ENCODE peak calls at places on chromosome 10, in six cellular contexts. S is AG10803, V is MCF 10A, M is HepG2, H is endothelial cell of umbilical vein, A is Peyer's patch. K is an unnamed sample.

GRCh38 chr10:96618648-96619047 is 31.8 kb upstream of the TM9SF3 start:
- DNase-seq in S (peak; percentile 51), V (peak; percentile 60), M (no peak), H (no peak), A (no peak), K (peak; percentile 59)

GRCh38 chr10:63376560-63377304 is 89.0 kb downstream of the JMJD1C start:
- DNase-seq in S (peak; percentile 94), V (peak; percentile 80), M (no peak), H (peak; percentile 37), A (no peak), K (no peak)

GRCh38 chr10:133555521-133555920 is 9.9 kb downstream of the SYCE1 start:
- DNase-seq in S (no peak), V (no peak), M (no peak), H (no peak), A (no peak), K (no peak)

GRCh38 chr10:94299417-94299816 is 63.3 kb downstream of the NOC3L start:
- DNase-seq in S (peak; percentile 78), V (peak; percentile 45), M (peak; percentile 15), H (no peak), A (no peak), K (no peak)

GRCh38 chr10:70579234-70580002 is 23.1 kb downstream of the PRF1 start:
- DNase-seq in S (no peak), V (no peak), M (no peak), H (no peak), A (no peak), K (no peak)

GRCh38 chr10:33657154-33657900 is 322.9 kb upstream of the NRP1 start:
- DNase-seq in S (no peak), V (peak; percentile 38), M (peak; percentile 71), H (peak; percentile 37), A (no peak), K (no peak)

GRCh38 chr10:101441539-101442455 is 87.8 kb downstream of the BTRC start:
- DNase-seq in S (peak; percentile 71), V (peak; percentile 75), M (peak; percentile 73), H (peak; percentile 70), A (no peak), K (peak; percentile 52)

GRCh38 chr10:119395287-119396007 is 147.1 kb downstream of the RGS10 start:
- DNase-seq in S (no peak), V (no peak), M (no peak), H (peak; percentile 35), A (peak; percentile 71), K (no peak)

GRCh38 chr10:93859049-93859655 is 34.6 kb upstream of the SLC35G1 start:
- DNase-seq in S (no peak), V (peak; percentile 26), M (no peak), H (peak; percentile 32), A (no peak), K (no peak)

GRCh38 chr10:54284526-54285193 is 516.4 kb downstream of the PCDH15 start:
- DNase-seq in S (no peak), V (no peak), M (no peak), H (no peak), A (no peak), K (no peak)

GRCh38 chr10:121927841-121928527 is at the start of gene ATE1:
- DNase-seq in S (peak; percentile 92), V (peak; percentile 95), M (peak; percentile 88), H (peak; percentile 94), A (peak; percentile 95), K (peak; percentile 67)
- TF ChIP-seq CTCF in S (no peak), V (no peak), M (peak; percentile 51), H (no peak), A (no peak), K (peak; percentile 16)

DNA sequence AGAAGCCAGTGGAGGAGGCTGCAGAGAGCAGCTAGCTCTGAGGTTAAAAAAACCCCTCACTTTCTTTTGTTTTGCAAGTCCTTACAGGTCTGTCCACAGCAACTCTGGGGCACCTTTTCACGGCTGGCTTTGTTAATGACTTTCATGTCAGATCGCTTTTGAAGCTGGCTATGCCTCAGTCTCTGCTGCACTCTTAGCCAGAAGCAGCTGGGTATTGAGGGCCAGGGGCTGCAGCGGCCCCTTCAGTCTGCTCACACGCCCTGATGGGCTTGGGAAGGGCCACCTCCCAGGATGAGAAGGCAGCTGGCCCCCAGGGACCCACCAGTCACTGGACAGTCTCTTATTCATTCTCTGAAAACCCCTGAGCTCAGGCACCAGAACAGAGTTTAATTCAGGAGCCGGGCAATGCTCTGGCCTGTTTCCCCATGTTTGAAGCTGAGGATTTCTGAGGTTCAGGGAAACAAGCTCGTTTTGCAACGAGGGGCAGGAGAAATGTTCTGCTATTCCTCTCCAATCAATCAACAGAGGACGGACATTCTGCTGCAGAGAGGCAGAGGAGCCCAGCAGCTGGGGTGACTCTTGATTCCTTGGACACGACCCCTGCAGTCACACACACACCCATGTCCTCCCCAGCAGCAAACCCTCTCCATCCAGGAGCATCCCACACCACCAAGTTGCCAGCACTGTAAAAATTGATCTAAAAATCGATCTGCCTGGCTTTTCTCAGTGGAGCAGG is 31.0 kb downstream of the TRIM8 start:
- DNase-seq in S (no peak), V (no peak), M (no peak), H (no peak), A (peak; percentile 39), K (no peak)
- TF ChIP-seq CTCF in S (no peak), V (no peak), M (no peak), H (no peak), A (no peak), K (no peak)

DNA sequence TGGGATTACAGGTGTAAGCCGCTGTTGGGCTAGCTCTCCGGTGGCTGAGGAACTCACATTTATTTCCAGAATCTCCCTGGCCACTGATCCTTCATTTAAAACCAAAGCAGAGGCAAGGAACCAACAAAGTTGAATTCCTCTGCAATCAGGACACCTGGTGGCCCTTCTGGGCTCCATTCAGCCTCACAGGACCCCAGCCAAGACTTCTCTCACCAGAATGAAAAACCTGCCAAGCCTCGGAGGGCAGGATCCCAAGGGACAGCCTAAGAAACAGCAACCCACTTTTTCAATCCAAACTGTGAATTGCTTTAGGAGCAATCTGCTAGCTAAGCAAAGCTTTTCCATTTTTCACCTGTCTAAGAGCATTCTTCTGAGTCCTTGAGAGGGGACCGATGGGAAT is 34.6 kb downstream of the OAT start:
- DNase-seq in S (no peak), V (peak; percentile 19), M (no peak), H (no peak), A (no peak), K (no peak)
- TF ChIP-seq CTCF in S (no peak), V (no peak), M (no peak), H (no peak), A (no peak), K (no peak)

GRCh38 chr10:79339266-79339665 is 8.0 kb upstream of the PPIF start:
- DNase-seq in S (no peak), V (no peak), M (no peak), H (no peak), A (peak; percentile 37), K (no peak)
- TF ChIP-seq CTCF in S (no peak), V (no peak), M (no peak), H (no peak), A (no peak), K (no peak)

DNA sequence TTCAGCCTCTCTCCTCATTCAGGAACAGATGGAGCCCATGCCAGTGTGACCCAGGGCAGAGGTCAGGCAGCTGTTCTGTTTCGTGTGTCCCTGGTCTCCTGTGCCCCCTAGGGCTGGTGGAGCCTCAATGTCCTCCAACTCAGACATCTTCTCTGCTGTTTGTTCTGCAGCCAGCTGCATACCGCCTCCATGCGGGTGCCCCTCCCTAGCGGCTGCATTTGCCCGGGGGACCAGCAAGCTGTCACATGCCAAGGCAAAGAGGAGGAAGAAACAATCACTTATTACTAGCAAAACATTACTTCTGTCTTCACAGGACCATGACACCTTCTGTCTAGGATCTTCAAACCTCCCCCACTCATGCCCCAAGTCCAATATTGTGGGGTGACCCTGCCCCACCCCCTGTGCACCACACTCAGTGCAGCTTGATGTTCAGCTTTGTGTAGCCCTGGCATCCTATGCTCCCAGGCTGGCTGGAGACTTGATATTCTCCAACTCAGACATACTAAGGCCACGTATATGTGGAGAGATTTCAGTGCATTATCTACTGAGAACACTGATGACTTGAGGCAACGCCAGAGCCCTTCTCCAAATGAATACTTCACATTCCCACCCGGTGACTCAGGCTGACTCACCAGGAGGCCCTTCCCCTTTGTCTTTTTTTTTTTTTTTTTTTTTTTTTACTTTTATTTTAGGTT is 188.9 kb downstream of the SKIDA1 start:
- DNase-seq in S (peak; percentile 94), V (peak; percentile 97), M (peak; percentile 92), H (peak; percentile 93), A (no peak), K (no peak)
- TF ChIP-seq CTCF in S (no peak), V (peak; percentile 8), M (peak; percentile 61), H (peak; percentile 20), A (no peak), K (no peak)

GRCh38 chr10:114548662-114549061 is 109.4 kb downstream of the ABLIM1 start:
- DNase-seq in S (peak; percentile 38), V (peak; percentile 61), M (peak; percentile 80), H (peak; percentile 79), A (peak; percentile 69), K (peak; percentile 69)
- TF ChIP-seq CTCF in S (peak; percentile 54), V (peak; percentile 58), M (peak; percentile 94), H (peak; percentile 49), A (no peak), K (peak; percentile 87)

GRCh38 chr10:3287566-3288445 is 115.2 kb upstream of the PITRM1 start:
- DNase-seq in S (no peak), V (no peak), M (no peak), H (no peak), A (peak; percentile 85), K (peak; percentile 77)
- TF ChIP-seq CTCF in S (no peak), V (no peak), M (no peak), H (no peak), A (no peak), K (peak; percentile 25)

GRCh38 chr10:95469251-95469650 is 91.9 kb downstream of the SORBS1 start:
- DNase-seq in S (no peak), V (no peak), M (no peak), H (no peak), A (no peak), K (no peak)

GRCh38 chr10:95466450-95466849 is 94.7 kb downstream of the SORBS1 start:
- DNase-seq in S (no peak), V (no peak), M (no peak), H (no peak), A (no peak), K (no peak)

GRCh38 chr10:95464280-95464679 is 96.9 kb downstream of the SORBS1 start:
- DNase-seq in S (no peak), V (no peak), M (no peak), H (no peak), A (no peak), K (no peak)

GRCh38 chr10:95469676-95470075 is 91.5 kb downstream of the SORBS1 start:
- DNase-seq in S (no peak), V (no peak), M (no peak), H (no peak), A (no peak), K (no peak)

GRCh38 chr10:95467162-95467599 is 94.0 kb downstream of the SORBS1 start:
- DNase-seq in S (peak; percentile 15), V (peak; percentile 80), M (peak; percentile 83), H (peak; percentile 81), A (peak; percentile 57), K (no peak)
- TF ChIP-seq CTCF in S (no peak), V (no peak), M (peak; percentile 82), H (peak; percentile 8), A (no peak), K (no peak)

K was measured in LNCaP clone FGC.